ENCODE peak calls at places on chromosomes 12 and 14, in eight cellular contexts. B is NCI-H1105; J is GM04504; F is iPS-NIHi11; H is activated CD8-positive, alpha-beta T cell treated with anti-CD3 and anti-CD28 coated beads, Interleukin-2, amount 10 ng/mL, durations not matched to agents 7 days and 5 days; Q is activated T-cell treated with anti-CD3 and anti-CD28 coated beads, Interleukin-2, amount 50 U/mL, for 24 hours; N is EL; T is SK-MEL-5. W is an unnamed sample.

GRCh38 chr14:101072945-101073597 is 169.5 kb upstream of the RTL1 start:
- DNase-seq in B (no peak), J (peak), F (peak), H (no peak), Q (no peak), N (peak), T (peak), W (peak)

GRCh38 chr12:106386836-106387555 is 29.4 kb downstream of the POLR3B start:
- DNase-seq in B (no peak), J (no peak), F (no peak), H (no peak), Q (no peak), N (peak), T (no peak), W (peak)

GRCh38 chr12:78192979-78193378 is 362.3 kb downstream of the NAV3 start:
- DNase-seq in B (no peak), J (no peak), F (no peak), H (no peak), Q (no peak), N (no peak), T (no peak), W (peak)

GRCh38 chr12:112824701-112825100 is 33.2 kb downstream of the RPH3A start:
- DNase-seq in B (no peak), J (no peak), F (no peak), H (no peak), Q (no peak), N (no peak), T (no peak), W (no peak)

GRCh38 chr12:24478254-24478653 is 470.6 kb downstream of the BCAT1 start:
- DNase-seq in B (peak), J (no peak), F (no peak), H (no peak), Q (no peak), N (no peak), T (no peak), W (no peak)

GRCh38 chr12:124098887-124099286 is 125.9 kb downstream of the ZNF664 start:
- DNase-seq in B (no peak), J (no peak), F (no peak), H (no peak), Q (no peak), N (no peak), T (peak), W (no peak)

GRCh38 chr14:99590746-99591555 is 13.1 kb downstream of the CCDC85C start:
- DNase-seq in B (no peak), J (no peak), F (no peak), H (no peak), Q (no peak), N (peak), T (no peak), W (peak)

GRCh38 chr14:96126339-96126770 is 78.3 kb upstream of the BDKRB2 start:
- DNase-seq in B (no peak), J (no peak), F (no peak), H (peak), Q (no peak), N (no peak), T (no peak), W (peak)

GRCh38 chr14:70666364-70666691 is 24.6 kb downstream of the TTC9 start:
- DNase-seq in B (no peak), J (no peak), F (no peak), H (no peak), Q (no peak), N (peak), T (no peak), W (peak)

GRCh38 chr12:1800646-1801284 is 19.6 kb upstream of the LRTM2 start:
- DNase-seq in B (no peak), J (no peak), F (peak), H (peak), Q (peak), N (no peak), T (peak), W (peak)

GRCh38 chr12:122789637-122790036 is 15.3 kb downstream of the CCDC62 start:
- DNase-seq in B (no peak), J (no peak), F (no peak), H (no peak), Q (no peak), N (no peak), T (no peak), W (no peak)

GRCh38 chr14:99519931-99520421 is 38.8 kb downstream of the CCNK start:
- DNase-seq in B (no peak), J (no peak), F (no peak), H (no peak), Q (no peak), N (no peak), T (no peak), W (no peak)

GRCh38 chr12:107461222-107461980 is 224.2 kb upstream of the PWP1 start:
- DNase-seq in B (peak), J (peak), F (no peak), H (no peak), Q (no peak), N (peak), T (no peak), W (peak)

GRCh38 chr12:132444957-132445883 is 44.7 kb upstream of the FBRSL1 start:
- DNase-seq in B (no peak), J (no peak), F (no peak), H (peak), Q (peak), N (no peak), T (no peak), W (no peak)

GRCh38 chr12:1995205-1995896 is 8.9 kb downstream of the DCP1B start:
- DNase-seq in B (no peak), J (no peak), F (no peak), H (no peak), Q (no peak), N (peak), T (no peak), W (no peak)

GRCh38 chr14:91892918-91893527 is 25.7 kb upstream of the TC2N start:
- DNase-seq in B (no peak), J (no peak), F (peak), H (no peak), Q (no peak), N (peak), T (peak), W (no peak)

GRCh38 chr12:39431797-39432196 is 11.1 kb downstream of the KIF21A start:
- DNase-seq in B (peak), J (no peak), F (no peak), H (no peak), Q (no peak), N (no peak), T (no peak), W (no peak)

GRCh38 chr12:124369901-124370378 is 75.0 kb downstream of the RFLNA start:
- DNase-seq in B (no peak), J (no peak), F (no peak), H (no peak), Q (no peak), N (no peak), T (no peak), W (no peak)

GRCh38 chr14:104098272-104099095 is 13.0 kb downstream of the ASPG start:
- DNase-seq in B (no peak), J (no peak), F (no peak), H (no peak), Q (no peak), N (no peak), T (no peak), W (no peak)

GRCh38 chr14:50830044-50830931 is 674 bp downstream of the NIN start:
- DNase-seq in B (peak), J (no peak), F (peak), H (peak), Q (peak), N (peak), T (peak), W (peak)

GRCh38 chr14:28954025-28954424 is 187.4 kb downstream of the FOXG1 start:
- DNase-seq in B (no peak), J (no peak), F (no peak), H (no peak), Q (no peak), N (no peak), T (no peak), W (no peak)

GRCh38 chr12:109169262-109169661 is 52.9 kb downstream of the ACACB start:
- DNase-seq in B (no peak), J (no peak), F (no peak), H (no peak), Q (no peak), N (no peak), T (no peak), W (no peak)